ENCODE peak calls at places on chromosomes 4 and X, in four cellular contexts. M, T, K and P are unnamed samples.

GRCh38 chr4:158722291-158722916 is 792 bp downstream of the PPID start:
- DNase-seq in T (no peak), K (peak; percentile 75), M (no peak), P (no peak)

GRCh38 chr4:673349-674091 is 556 bp downstream of the ATP5ME start:
- DNase-seq in M (no peak), T (no peak), K (peak; percentile 74), P (peak; percentile 23)

GRCh38 chr4:164536829-164537228 is 217.1 kb upstream of the SMIM31 start:
- DNase-seq in T (no peak), K (peak; percentile 84), M (no peak), P (peak; percentile 84)

GRCh38 chr4:56637791-56638190 is 43.3 kb downstream of the HOPX start:
- DNase-seq in T (no peak), K (no peak), M (no peak), P (peak; percentile 57)

GRCh38 chr4:145639281-145639680 is 20.1 kb downstream of the MMAA start:
- DNase-seq in K (no peak), T (no peak), M (no peak), P (no peak)

GRCh38 chr4:85833311-85833710 is 358.4 kb downstream of the ARHGAP24 start:
- DNase-seq in K (no peak), T (no peak), M (no peak), P (no peak)

GRCh38 chrX:38817004-38817703 is 15.9 kb downstream of the MID1IP1 start:
- DNase-seq in K (peak; percentile 24), M (peak; percentile 20), T (no peak), P (no peak)

GRCh38 chrX:70208479-70208878 is 26.0 kb upstream of the AWAT1 start:
- DNase-seq in M (no peak), K (peak; percentile 9), T (no peak), P (no peak)

GRCh38 chr4:55186123-55186522 is 60.7 kb upstream of the KDR start:
- DNase-seq in T (no peak), K (no peak), M (no peak), P (no peak)

GRCh38 chrX:15151267-15152196 is 118.4 kb downstream of the ASB9 start:
- DNase-seq in K (peak; percentile 2), M (no peak), T (peak; percentile 11), P (no peak)

GRCh38 chr4:54676062-54676461 is 18.3 kb downstream of the KIT start:
- DNase-seq in T (no peak), M (no peak), K (no peak), P (no peak)

GRCh38 chrX:112067601-112068000 is 15.0 kb downstream of the TRPC5 start:
- DNase-seq in T (no peak), M (no peak), K (no peak), P (no peak)

GRCh38 chrX:149871940-149872339 is 9.0 kb upstream of the MAGEA8 start:
- DNase-seq in T (no peak), K (peak; percentile 1), M (no peak), P (no peak)

GRCh38 chrX:42748067-42748850 is 29.7 kb downstream of the PPP1R2C start:
- DNase-seq in M (no peak), K (no peak), T (no peak), P (no peak)

GRCh38 chrX:118758511-118758910 is 31.1 kb downstream of the IL13RA1 start:
- DNase-seq in M (no peak), K (no peak), T (no peak), P (no peak)

GRCh38 chrX:30887721-30888120 is 1.3 kb downstream of the TAB3 start:
- DNase-seq in K (no peak), M (no peak), T (no peak), P (no peak)

GRCh38 chr4:23614284-23614892 is 275.5 kb downstream of the PPARGC1A start:
- DNase-seq in M (no peak), K (peak; percentile 17), T (no peak), P (no peak)

GRCh38 chr4:171891038-171891437 is 77.8 kb downstream of the GALNTL6 start:
- DNase-seq in M (no peak), K (no peak), T (no peak), P (no peak)

GRCh38 chr4:121340247-121340646 is 40.6 kb downstream of the QRFPR start:
- DNase-seq in M (no peak), T (no peak), K (no peak), P (no peak)

GRCh38 chr4:163748474-163748873 is 254.0 kb downstream of the TMA16 start:
- DNase-seq in T (no peak), M (no peak), K (peak; percentile 2), P (no peak)

GRCh38 chr4:19455850-19456602 is 795.7 kb upstream of the SLIT2 start:
- DNase-seq in K (no peak), T (no peak), M (no peak), P (no peak)

GRCh38 chr4:187732524-187732923 is 263.0 kb upstream of the ZFP42 start:
- DNase-seq in K (no peak), M (no peak), T (no peak), P (no peak)

GRCh38 chr4:6781561-6781960 is 966 bp upstream of the KIAA0232 start:
- DNase-seq in K (no peak), M (no peak), T (no peak), P (no peak)

GRCh38 chr4:178556796-178557195 is 1114.6 kb upstream of the AGA start:
- DNase-seq in K (no peak), T (no peak), M (no peak), P (no peak)

GRCh38 chrX:21683910-21684309 is 25.8 kb upstream of the KLHL34 start:
- DNase-seq in K (peak; percentile 69), M (no peak), T (no peak), P (no peak)

GRCh38 chrX:7132335-7133035 is 15.0 kb upstream of the STS start:
- DNase-seq in T (no peak), K (peak; percentile 76), M (peak; percentile 70), P (peak; percentile 86)

GRCh38 chr4:89257376-89257775 is 50.2 kb downstream of the GPRIN3 start:
- DNase-seq in T (no peak), K (no peak), M (no peak), P (no peak)

GRCh38 chr4:158313566-158313965 is 103.3 kb downstream of the TMEM144 start:
- DNase-seq in T (no peak), M (no peak), K (peak; percentile 50), P (no peak)

GRCh38 chr4:2808001-2808400 is 15.1 kb downstream of the SH3BP2 start:
- DNase-seq in K (no peak), M (peak; percentile 8), T (no peak), P (no peak)

GRCh38 chr4:2805712-2806391 is 13.0 kb downstream of the SH3BP2 start:
- DNase-seq in T (no peak), M (peak; percentile 81), K (no peak), P (peak; percentile 76)

GRCh38 chr4:2806392-2807355 is 13.8 kb downstream of the SH3BP2 start:
- DNase-seq in T (no peak), M (peak; percentile 79), K (peak; percentile 80), P (peak; percentile 77)

GRCh38 chr4:2809610-2810180 is 16.8 kb downstream of the SH3BP2 start:
- DNase-seq in M (no peak), T (no peak), K (no peak), P (no peak)

GRCh38 chr4:2807571-2807970 is 14.7 kb downstream of the SH3BP2 start:
- DNase-seq in M (peak; percentile 22), K (no peak), T (no peak), P (no peak)
- H3K4me1 ChIP-seq in M (peaks cover 21% of the 10 kb centered on the region), K (peaks cover 6% of the 10 kb centered on the region), T (peaks cover 17% of the 10 kb centered on the region), P (peaks cover 22% of the 10 kb centered on the region)

DNA sequence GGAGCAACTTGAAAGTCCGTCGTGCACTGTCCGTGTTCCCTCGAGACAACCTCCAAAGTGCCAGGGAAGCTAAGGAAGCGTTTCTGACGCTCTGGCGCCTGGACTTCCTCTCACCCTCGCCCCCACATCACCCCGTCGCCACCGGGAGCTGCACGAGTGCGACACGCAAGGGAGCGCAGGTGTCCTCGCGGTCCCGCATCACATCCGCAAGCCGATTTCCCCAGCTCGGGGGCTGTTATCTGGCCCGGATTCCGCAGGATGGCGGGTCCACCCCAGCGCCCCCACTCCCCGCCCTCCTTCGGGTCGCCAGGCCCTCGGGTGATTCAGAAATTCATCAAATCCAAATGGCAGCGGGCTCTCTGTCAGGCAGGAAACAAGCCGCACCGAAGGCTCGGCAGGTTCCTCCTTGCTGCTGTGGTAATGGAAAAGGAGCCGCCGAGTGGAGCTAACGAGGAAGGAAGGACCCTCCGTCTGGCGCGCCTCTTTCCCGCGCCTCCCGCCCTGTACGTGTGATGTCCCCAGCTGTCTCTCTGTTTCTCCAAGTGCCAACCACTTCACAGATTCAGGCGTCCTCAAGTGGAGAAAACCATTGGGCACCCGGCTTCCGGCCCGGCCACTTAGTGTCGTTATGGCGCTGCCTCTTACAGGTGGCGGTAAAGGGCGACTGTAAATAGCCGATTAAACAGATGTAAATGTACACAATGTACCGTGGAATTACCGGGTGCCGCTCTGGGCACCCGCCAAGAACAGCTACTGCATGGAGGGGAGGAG is 901 bp upstream of the SETD7 start:
- DNase-seq in M (peak; percentile 68), T (peak; percentile 54), K (peak; percentile 63), P (peak; percentile 69)
- H3K4me1 ChIP-seq in M (peaks cover 21% of the 10 kb centered on the region), T (peaks cover 18% of the 10 kb centered on the region), K (peaks cover 26% of the 10 kb centered on the region), P (no peaks in the 10 kb centered on the region)

GRCh38 chrX:29553542-29553941 is 661.8 kb upstream of the MAGEB2 start:
- DNase-seq in T (no peak), M (no peak), K (no peak), P (no peak)
- H3K4me1 ChIP-seq in T (no peaks in the 10 kb centered on the region), M (no peaks in the 10 kb centered on the region), K (no peaks in the 10 kb centered on the region), P (no peaks in the 10 kb centered on the region)

GRCh38 chr4:13047591-13047990 is 436.5 kb downstream of the RAB28 start:
- DNase-seq in T (no peak), K (no peak), M (no peak), P (no peak)
- H3K4me1 ChIP-seq in T (no peaks in the 10 kb centered on the region), K (no peaks in the 10 kb centered on the region), M (no peaks in the 10 kb centered on the region), P (no peaks in the 10 kb centered on the region)

GRCh38 chr4:39606747-39607146 is 31.9 kb downstream of the SMIM14 start:
- DNase-seq in T (no peak), M (no peak), K (no peak), P (no peak)

GRCh38 chr4:39613093-39613656 is 25.5 kb downstream of the SMIM14 start:
- DNase-seq in T (no peak), K (peak; percentile 56), M (no peak), P (no peak)

GRCh38 chr4:39614487-39615162 is 24.0 kb downstream of the SMIM14 start:
- DNase-seq in K (peak; percentile 84), M (no peak), T (no peak), P (no peak)

GRCh38 chr4:39609454-39609911 is 29.2 kb downstream of the SMIM14 start:
- DNase-seq in M (no peak), T (no peak), K (no peak), P (no peak)
- H3K4me1 ChIP-seq in M (no peaks in the 10 kb centered on the region), T (no peaks in the 10 kb centered on the region), K (peaks cover 21% of the 10 kb centered on the region), P (no peaks in the 10 kb centered on the region)

GRCh38 chr4:101953949-101954348 is 163.4 kb downstream of the BANK1 start:
- DNase-seq in T (no peak), M (no peak), K (peak; percentile 33), P (no peak)
- H3K4me1 ChIP-seq in T (no peaks in the 10 kb centered on the region), M (no peaks in the 10 kb centered on the region), K (peaks cover 16% of the 10 kb centered on the region), P (no peaks in the 10 kb centered on the region)

DNA sequence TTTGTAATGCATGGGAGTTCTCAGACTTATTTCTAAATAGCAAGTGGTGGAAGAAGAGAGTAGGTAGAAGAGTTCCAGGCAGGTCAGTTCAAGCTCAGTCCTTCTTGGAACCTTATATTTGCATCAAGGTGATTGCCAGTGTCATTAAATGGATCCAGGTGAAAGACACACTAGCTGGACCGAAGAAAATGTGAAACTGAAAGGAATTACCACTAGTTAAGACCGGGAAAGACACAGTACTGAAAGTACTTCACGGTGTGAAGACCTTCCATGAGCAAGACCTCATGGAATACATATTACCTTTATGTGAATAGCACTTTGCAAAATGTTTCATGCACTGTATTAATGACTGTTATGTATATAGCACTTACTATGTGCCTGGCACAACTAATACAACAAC is 19.1 kb downstream of the TMEM150C start:
- DNase-seq in T (no peak), M (no peak), K (no peak), P (no peak)
- H3K4me1 ChIP-seq in T (no peaks in the 10 kb centered on the region), M (no peaks in the 10 kb centered on the region), K (no peaks in the 10 kb centered on the region), P (no peaks in the 10 kb centered on the region)